ENCODE peak calls at places on chromosomes 1 and 21, in six cellular contexts. E is HCT116, H is stomach, G is heart left ventricle, W is tibial nerve, L is upper lobe of left lung. V is an unnamed sample. For H3K4me1 and H3K9me3, the result is how much of the 10 kb centered on the place peaks cover.

GRCh38 chr1:3492545-3493246 is 38.2 kb downstream of the ARHGEF16 start:
- DNase-seq in E (no peak), W (no peak), H (peak), G (no peak), L (peak), V (no peak)

GRCh38 chr1:41501581-41501980 is 17.1 kb upstream of the EDN2 start:
- DNase-seq in L (peak), H (peak), E (no peak), W (no peak), G (peak), V (no peak)

GRCh38 chr1:117632269-117633067 is 26.6 kb downstream of the TENT5C start:
- DNase-seq in E (no peak), G (no peak), L (no peak), W (no peak), H (peak), V (no peak)

GRCh38 chr1:2474104-2474787 is 1.8 kb upstream of the PLCH2 start:
- DNase-seq in H (no peak), G (no peak), E (no peak), W (no peak), L (no peak), V (no peak)

GRCh38 chr1:35499652-35500176 is 57.5 kb downstream of the KIAA0319L start:
- DNase-seq in H (peak), E (no peak), L (no peak), W (no peak), G (no peak), V (no peak)

GRCh38 chr1:84973493-84974334 is 23.2 kb downstream of the MCOLN2 start:
- DNase-seq in L (no peak), E (no peak), H (no peak), W (no peak), G (no peak), V (no peak)

GRCh38 chr1:2368053-2368744 is 23.2 kb downstream of the MORN1 start:
- DNase-seq in H (no peak), E (no peak), L (no peak), W (no peak), G (no peak), V (no peak)

GRCh38 chr1:94286864-94287437 is 49.6 kb upstream of the ARHGAP29 start:
- DNase-seq in E (no peak), W (no peak), H (peak), G (no peak), L (no peak), V (no peak)

GRCh38 chr1:1144122-1144842 is 28.4 kb upstream of the C1orf159 start:
- DNase-seq in E (no peak), G (no peak), W (no peak), H (peak), L (peak), V (peak)

GRCh38 chr1:85612704-85613361 is 32.3 kb downstream of the CCN1 start:
- DNase-seq in G (no peak), H (no peak), W (no peak), E (no peak), L (no peak), V (no peak)

GRCh38 chr1:58823481-58824010 is 39.7 kb upstream of the JUN start:
- DNase-seq in W (no peak), G (no peak), H (peak), L (no peak), E (no peak), V (no peak)

GRCh38 chr1:110084226-110085078 is 14.0 kb upstream of the ALX3 start:
- DNase-seq in H (peak), G (no peak), L (peak), E (no peak), W (peak), V (no peak)

GRCh38 chr1:24309762-24310485 is 9.2 kb upstream of the GRHL3 start:
- DNase-seq in G (no peak), E (no peak), W (no peak), H (no peak), L (no peak), V (no peak)

GRCh38 chr1:153470707-153471106 is 10.3 kb upstream of the S100A7 start:
- DNase-seq in W (no peak), H (no peak), L (no peak), E (no peak), G (no peak), V (no peak)

GRCh38 chr1:44881011-44881632 is 38.1 kb upstream of the PTCH2 start:
- DNase-seq in H (no peak), E (no peak), W (no peak), L (no peak), G (peak), V (no peak)

GRCh38 chr1:66415830-66416229 is 118.1 kb upstream of the SGIP1 start:
- DNase-seq in L (no peak), E (no peak), G (no peak), H (no peak), W (no peak), V (no peak)

GRCh38 chr1:94044290-94044790 is 76.6 kb downstream of the ABCA4 start:
- DNase-seq in G (peak), H (peak), L (no peak), W (no peak), E (no peak), V (no peak)

GRCh38 chr21:42756580-42757250 is 103.3 kb downstream of the PDE9A start:
- DNase-seq in L (no peak), E (no peak), W (no peak), H (no peak), G (no peak), V (no peak)

GRCh38 chr1:29496701-29497100 is 260.4 kb downstream of the PTPRU start:
- DNase-seq in E (no peak), G (no peak), L (no peak), W (no peak), H (no peak), V (no peak)

GRCh38 chr1:9591669-9592509 is 3.2 kb downstream of the TMEM201 start:
- DNase-seq in E (no peak), G (no peak), H (no peak), L (peak), W (no peak), V (no peak)

GRCh38 chr1:201481761-201482493 is 12.9 kb upstream of the PHLDA3 start:
- DNase-seq in E (peak), L (peak), G (peak), W (peak), H (peak), V (peak)

GRCh38 chr1:201226859-201227488 is 36.4 kb downstream of the IGFN1 start:
- DNase-seq in E (no peak), G (no peak), W (no peak), L (peak), H (no peak), V (no peak)

GRCh38 chr1:52571783-52572182 is 18.9 kb upstream of the TUT4 start:
- DNase-seq in E (no peak), W (no peak), L (no peak), G (no peak), H (no peak), V (no peak)

GRCh38 chr1:221328371-221328770 is 413.5 kb downstream of the DUSP10 start:
- DNase-seq in G (no peak), E (no peak), L (no peak), H (no peak), W (no peak), V (no peak)

GRCh38 chr1:15337656-15338402 is 71.9 kb upstream of the EFHD2 start:
- DNase-seq in E (peak), L (no peak), H (no peak), G (peak), W (no peak), V (no peak)

GRCh38 chr1:186605762-186606350 is 74.4 kb downstream of the PTGS2 start:
- DNase-seq in E (peak), L (no peak), G (no peak), H (no peak), W (peak), V (no peak)

GRCh38 chr1:180522204-180522497 is 19.8 kb upstream of the ACBD6 start:
- DNase-seq in L (no peak), G (no peak), W (no peak), H (no peak), E (no peak), V (no peak)

GRCh38 chr1:93635614-93636543 is 45.8 kb downstream of the BCAR3 start:
- DNase-seq in E (no peak), W (no peak), H (no peak), L (no peak), G (no peak), V (no peak)

GRCh38 chr1:31745071-31745897 is 18.9 kb downstream of the ADGRB2 start:
- DNase-seq in H (peak), W (peak), G (peak), L (peak), E (no peak), V (peak)

GRCh38 chr1:61956012-61956645 is 213.8 kb downstream of the PATJ start:
- DNase-seq in H (no peak), W (no peak), E (no peak), L (no peak), G (no peak), V (no peak)
- H3K4me1 ChIP-seq in H (under half), W (under half), E (under half), L (under half), G (under half), V (under half)

DNA sequence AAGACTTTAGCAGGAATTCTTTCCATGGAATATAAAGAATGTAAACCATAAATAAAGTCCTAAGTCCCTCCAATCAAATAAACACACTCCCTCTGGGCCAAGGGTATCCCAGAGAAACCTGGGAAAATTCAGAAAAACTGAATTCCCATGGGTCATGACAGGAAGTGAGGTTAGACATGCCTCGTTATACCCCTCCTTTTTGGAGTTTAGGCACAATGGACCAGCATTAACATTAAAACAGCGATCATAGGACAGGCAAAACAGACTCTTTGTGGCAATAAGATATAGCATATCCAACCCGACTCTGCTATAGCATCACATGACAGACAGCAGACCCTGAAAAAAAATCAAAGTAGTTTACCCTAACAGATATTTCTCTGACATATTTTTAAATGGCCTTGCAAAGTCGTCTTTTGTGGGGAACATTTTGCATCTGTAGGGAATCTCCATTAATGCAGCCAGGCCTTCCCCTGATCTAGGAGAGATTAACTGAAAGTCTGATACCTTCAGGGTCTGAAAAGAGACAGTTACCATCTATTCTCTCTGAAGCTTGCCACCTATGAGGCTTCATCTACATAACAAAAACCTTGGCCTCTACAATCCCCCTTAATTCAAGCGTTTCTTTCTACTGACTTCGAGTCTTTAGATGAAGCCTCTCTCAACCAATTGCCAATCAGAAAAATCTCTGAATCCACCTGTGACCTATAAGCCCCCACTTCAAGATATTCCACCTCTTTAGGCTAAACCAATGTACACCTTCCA is 143.0 kb upstream of the KCNK1 start:
- DNase-seq in G (no peak), E (no peak), H (no peak), W (no peak), L (no peak), V (no peak)
- H3K9me3 ChIP-seq in G (under half), E (under half), H (under half), W (under half), L (under half), V (under half)

DNA sequence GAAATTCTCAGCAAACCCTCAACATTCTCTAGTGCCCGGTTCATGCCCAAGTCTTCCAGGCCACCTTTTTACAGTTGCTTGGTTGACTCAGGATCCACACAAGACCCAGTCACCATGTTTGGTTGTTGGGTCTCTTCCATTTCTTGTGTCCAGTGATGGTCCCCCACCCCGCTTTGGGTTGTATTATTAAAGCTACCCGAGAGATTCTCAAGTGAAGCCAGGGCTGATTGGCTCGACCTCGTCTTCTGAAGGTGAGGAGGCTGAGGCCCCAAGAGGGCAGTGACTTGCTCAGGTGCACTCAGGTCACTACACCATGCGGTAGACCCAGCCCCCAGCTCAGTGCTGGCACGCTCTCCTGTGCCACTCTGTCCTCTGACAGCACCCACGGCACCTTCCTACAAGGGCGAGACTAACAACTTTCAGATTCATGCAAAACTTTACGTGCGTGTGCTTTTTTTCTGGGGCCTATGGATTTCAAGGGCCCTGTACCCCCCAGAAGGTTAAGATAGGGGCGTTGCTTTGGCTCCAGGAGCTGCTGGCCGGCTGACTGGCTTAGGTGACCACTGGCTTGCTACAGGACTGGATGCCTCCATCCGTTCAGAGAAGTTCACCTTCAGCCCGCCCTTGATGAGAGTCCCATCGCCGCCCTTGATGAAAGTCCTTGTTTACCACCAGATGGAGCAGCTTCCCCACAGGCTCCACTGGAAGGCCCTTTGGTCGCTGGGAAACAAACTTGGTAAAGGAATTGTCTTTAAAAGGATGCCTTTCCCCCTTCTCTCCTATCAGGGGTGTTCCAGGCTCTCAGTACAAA is 50.4 kb downstream of the CAPN9 start:
- DNase-seq in L (peak), G (peak), W (peak), H (peak), E (peak), V (no peak)
- TF ChIP-seq CTCF in L (peak), G (peak), W (peak), H (peak), E (peak), V (no peak)

GRCh38 chr1:230976360-230976759 is 2.3 kb downstream of the TTC13 start:
- DNase-seq in E (no peak), L (no peak), H (no peak), W (no peak), G (no peak), V (no peak)

GRCh38 chr1:230976825-230977747 is 1.6 kb downstream of the TTC13 start:
- DNase-seq in H (no peak), L (no peak), E (no peak), W (no peak), G (no peak), V (peak)

GRCh38 chr1:230970432-230970831 is 8.2 kb downstream of the TTC13 start:
- DNase-seq in L (no peak), W (no peak), E (no peak), H (no peak), G (no peak), V (no peak)

GRCh38 chr1:230977781-230978490 is 725 bp downstream of the TTC13 start:
- DNase-seq in H (peak), W (no peak), G (peak), E (peak), L (no peak), V (peak)

DNA sequence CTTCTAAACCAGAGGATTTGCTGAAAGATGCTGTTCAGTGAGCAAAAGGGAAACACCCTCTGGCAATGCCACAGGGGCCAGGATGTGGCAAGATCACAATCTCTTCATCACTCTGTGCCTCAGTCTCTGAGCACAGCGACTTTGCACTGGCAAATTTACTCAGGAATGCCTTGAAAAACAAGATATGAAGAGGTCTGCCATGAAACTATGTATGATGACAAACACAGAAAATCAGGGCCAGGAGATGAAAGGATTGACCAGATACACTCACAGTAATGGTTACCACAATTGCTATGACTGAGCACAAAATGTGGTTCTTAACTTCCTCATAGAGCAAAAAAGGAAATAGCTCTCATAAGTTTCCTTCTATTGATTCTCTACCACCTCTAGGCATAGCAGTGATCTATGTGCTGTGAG is 5.8 kb downstream of the TTC13 start:
- DNase-seq in G (no peak), E (no peak), H (no peak), L (no peak), W (no peak), V (peak)
- H3K4me1 ChIP-seq in G (under half), E (under half), H (under half), L (under half), W (under half), V (under half)

GRCh38 chr1:247096958-247097357 is 7.2 kb downstream of the ZNF669 start:
- DNase-seq in W (no peak), G (no peak), H (no peak), E (no peak), L (no peak), V (peak)
- H3K9me3 ChIP-seq in W (under half), G (under half), H (under half), E (under half), L (under half), V (under half)